ENCODE peak calls at places on chromosomes 1 and 21, in four cellular contexts. One of them, this sample, is unnamed.

GRCh38 chr1:67792756-67793475 is 40.4 kb downstream of the GNG12 start:
- DNase-seq in HepG2: no peak
- DNase-seq in K562: no peak
- DNase-seq in HCT116: no peak
- DNase-seq in this sample: no peak

GRCh38 chr21:15801352-15801863 is 71.6 kb downstream of the USP25 start:
- DNase-seq in K562: no peak
- DNase-seq in HepG2: no peak
- DNase-seq in HCT116: no peak
- DNase-seq in this sample: no peak

GRCh38 chr1:38004284-38005101 is 821 bp downstream of the FHL3 start:
- DNase-seq in HepG2: no peak
- DNase-seq in K562: no peak
- DNase-seq in HCT116: no peak
- DNase-seq in this sample: no peak

GRCh38 chr1:218348628-218349185 is 3.6 kb downstream of the TGFB2 start:
- DNase-seq in HepG2: no peak
- DNase-seq in K562: no peak
- DNase-seq in HCT116: no peak
- DNase-seq in this sample: no peak

GRCh38 chr1:29984107-29984506 is 739.3 kb downstream of the MATN1 start:
- DNase-seq in HCT116: no peak
- DNase-seq in HepG2: no peak
- DNase-seq in K562: no peak
- DNase-seq in this sample: no peak

GRCh38 chr1:239677362-239677761 is 291.0 kb downstream of the CHRM3 start:
- DNase-seq in HCT116: no peak
- DNase-seq in HepG2: no peak
- DNase-seq in K562: no peak
- DNase-seq in this sample: no peak

GRCh38 chr1:34859442-34860200 is at the start of gene SMIM12:
- DNase-seq in HCT116: peak; percentile 90
- DNase-seq in HepG2: peak; percentile 91
- DNase-seq in K562: peak; percentile 99
- DNase-seq in this sample: peak; percentile 84

GRCh38 chr1:207101720-207102119 is 2.3 kb upstream of the C4BPA start:
- DNase-seq in HCT116: no peak
- DNase-seq in HepG2: no peak
- DNase-seq in K562: no peak
- DNase-seq in this sample: no peak

GRCh38 chr1:169707917-169708604 is 3.4 kb downstream of the SELL start:
- DNase-seq in HepG2: no peak
- DNase-seq in K562: no peak
- DNase-seq in HCT116: no peak
- DNase-seq in this sample: no peak

GRCh38 chr1:173868266-173869107 is at the start of gene ZBTB37:
- DNase-seq in K562: peak; percentile 99
- DNase-seq in HCT116: peak; percentile 79
- DNase-seq in HepG2: peak; percentile 74
- DNase-seq in this sample: no peak

GRCh38 chr1:111672338-111672737 is 52.7 kb downstream of the RAP1A start:
- DNase-seq in HCT116: no peak
- DNase-seq in K562: no peak
- DNase-seq in HepG2: no peak
- DNase-seq in this sample: no peak

GRCh38 chr1:218034464-218034863 is 250.6 kb upstream of the RRP15 start:
- DNase-seq in HCT116: no peak
- DNase-seq in HepG2: no peak
- DNase-seq in K562: no peak
- DNase-seq in this sample: no peak

GRCh38 chr1:36594041-36594440 is 111.3 kb upstream of the CSF3R start:
- DNase-seq in HepG2: no peak
- DNase-seq in K562: no peak
- DNase-seq in HCT116: no peak
- DNase-seq in this sample: no peak

GRCh38 chr1:245337829-245338484 is 183.2 kb downstream of the KIF26B start:
- DNase-seq in HepG2: no peak
- DNase-seq in K562: peak; percentile 70
- DNase-seq in HCT116: no peak
- DNase-seq in this sample: no peak

GRCh38 chr1:65817891-65818290 is 25.2 kb downstream of the PDE4B start:
- DNase-seq in HepG2: no peak
- DNase-seq in HCT116: no peak
- DNase-seq in K562: no peak
- DNase-seq in this sample: no peak

GRCh38 chr1:162857850-162858249 is 3.1 kb downstream of the CCDC190 start:
- DNase-seq in K562: no peak
- DNase-seq in HepG2: no peak
- DNase-seq in HCT116: no peak
- DNase-seq in this sample: no peak

GRCh38 chr1:116096013-116096618 is 15.1 kb upstream of the MAB21L3 start:
- DNase-seq in K562: no peak
- DNase-seq in HepG2: peak; percentile 12
- DNase-seq in HCT116: no peak
- DNase-seq in this sample: no peak

GRCh38 chr1:109181085-109181806 is 32.5 kb upstream of the SARS1 start:
- DNase-seq in K562: peak; percentile 40
- DNase-seq in HCT116: no peak
- DNase-seq in HepG2: peak; percentile 96
- DNase-seq in this sample: no peak

GRCh38 chr1:201460783-201461182 is 8.2 kb downstream of the PHLDA3 start:
- DNase-seq in HepG2: no peak
- DNase-seq in K562: no peak
- DNase-seq in HCT116: no peak
- DNase-seq in this sample: no peak

GRCh38 chr1:222867316-222867715 is 52.5 kb downstream of the DISP1 start:
- DNase-seq in K562: no peak
- DNase-seq in HCT116: no peak
- DNase-seq in HepG2: no peak
- DNase-seq in this sample: no peak

GRCh38 chr1:59043796-59044195 is 253.1 kb upstream of the FGGY start:
- DNase-seq in K562: no peak
- DNase-seq in HCT116: no peak
- DNase-seq in HepG2: peak; percentile 66
- DNase-seq in this sample: no peak

GRCh38 chr1:19443321-19443720 is 42.0 kb downstream of the CAPZB start:
- DNase-seq in HCT116: no peak
- DNase-seq in HepG2: no peak
- DNase-seq in K562: no peak
- DNase-seq in this sample: no peak

GRCh38 chr1:25067852-25068251 is 137.8 kb upstream of the RUNX3 start:
- DNase-seq in HCT116: no peak
- DNase-seq in HepG2: no peak
- DNase-seq in K562: no peak
- DNase-seq in this sample: no peak

GRCh38 chr1:37255111-37255795 is 219.1 kb upstream of the ZC3H12A start:
- DNase-seq in HepG2: no peak
- DNase-seq in K562: peak; percentile 88
- DNase-seq in HCT116: no peak
- DNase-seq in this sample: no peak

GRCh38 chr21:33655591-33656221 is 13.4 kb downstream of the ITSN1 start:
- DNase-seq in K562: peak; percentile 49
- DNase-seq in HepG2: no peak
- DNase-seq in HCT116: peak; percentile 96
- DNase-seq in this sample: peak; percentile 91

GRCh38 chr1:24536391-24536840 is 19.5 kb upstream of the NCMAP start:
- DNase-seq in K562: no peak
- DNase-seq in HCT116: peak; percentile 43
- DNase-seq in HepG2: peak; percentile 35
- DNase-seq in this sample: no peak

GRCh38 chr1:174149216-174149615 is 10.1 kb upstream of the RABGAP1L start:
- DNase-seq in HepG2: no peak
- DNase-seq in HCT116: no peak
- DNase-seq in K562: no peak
- DNase-seq in this sample: no peak

GRCh38 chr1:111251570-111251969 is 24.1 kb downstream of the CHI3L2 start:
- DNase-seq in HepG2: no peak
- DNase-seq in HCT116: no peak
- DNase-seq in K562: no peak
- DNase-seq in this sample: no peak

GRCh38 chr1:40185951-40186864 is 25.0 kb downstream of the RLF start:
- DNase-seq in HepG2: no peak
- DNase-seq in K562: no peak
- DNase-seq in HCT116: no peak
- DNase-seq in this sample: no peak

GRCh38 chr1:181129771-181130606 is 41.5 kb downstream of the IER5 start:
- DNase-seq in HepG2: no peak
- DNase-seq in K562: peak; percentile 92
- DNase-seq in HCT116: no peak
- DNase-seq in this sample: no peak

GRCh38 chr1:209172286-209172685 is 411.2 kb upstream of the CAMK1G start:
- DNase-seq in HCT116: no peak
- DNase-seq in HepG2: no peak
- DNase-seq in K562: no peak
- DNase-seq in this sample: no peak

GRCh38 chr1:157784801-157785200 is 7.9 kb upstream of the FCRL2 start:
- DNase-seq in HepG2: no peak
- DNase-seq in K562: no peak
- DNase-seq in HCT116: no peak
- DNase-seq in this sample: no peak

GRCh38 chr1:229015791-229016190 is 255.1 kb upstream of the RAB4A start:
- DNase-seq in HCT116: no peak
- DNase-seq in HepG2: peak; percentile 41
- DNase-seq in K562: no peak
- DNase-seq in this sample: no peak

GRCh38 chr21:36718951-36719501 is 20.1 kb downstream of the SIM2 start:
- DNase-seq in K562: no peak
- DNase-seq in HCT116: peak; percentile 52
- DNase-seq in HepG2: peak; percentile 53
- DNase-seq in this sample: no peak
- TF ChIP-seq TCF7L2 in K562: no peak
- TF ChIP-seq TCF7L2 in HCT116: no peak
- TF ChIP-seq TCF7L2 in HepG2: no peak
- TF ChIP-seq TCF7L2 in this sample: no peak

GRCh38 chr21:18170221-18170620 is 74.4 kb upstream of the CHODL start:
- DNase-seq in HepG2: no peak
- DNase-seq in HCT116: no peak
- DNase-seq in K562: no peak
- DNase-seq in this sample: no peak
- H3K4me1 ChIP-seq in HepG2: no peaks in the 10 kb centered on the region
- H3K4me1 ChIP-seq in HCT116: no peaks in the 10 kb centered on the region
- H3K4me1 ChIP-seq in K562: no peaks in the 10 kb centered on the region
- H3K4me1 ChIP-seq in this sample: no peaks in the 10 kb centered on the region

DNA sequence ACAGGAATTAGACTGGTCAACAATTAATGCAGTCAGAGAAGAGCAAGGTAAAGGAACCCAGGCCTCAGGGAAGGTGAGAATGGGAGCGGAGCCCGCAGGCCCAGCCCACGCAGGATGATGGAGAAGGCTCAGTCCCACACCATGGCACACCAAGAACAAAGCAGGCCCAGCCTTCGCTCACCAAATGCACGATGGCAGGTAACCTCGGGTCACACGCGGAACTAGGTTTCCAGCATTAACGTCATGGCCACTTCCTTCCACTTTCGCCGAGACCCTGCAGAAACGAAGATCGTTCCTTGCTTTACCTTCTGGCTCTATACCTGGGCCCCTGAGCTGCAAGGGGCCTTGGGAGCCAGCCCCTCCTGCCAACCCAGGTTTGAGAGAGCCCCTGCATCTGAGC is 240.2 kb upstream of the C1orf174 start:
- DNase-seq in HCT116: no peak
- DNase-seq in HepG2: no peak
- DNase-seq in K562: no peak
- DNase-seq in this sample: no peak
- H3K9me3 ChIP-seq in HCT116: no peaks in the 10 kb centered on the region
- H3K9me3 ChIP-seq in HepG2: peaks cover 22% of the 10 kb centered on the region
- H3K9me3 ChIP-seq in K562: peaks cover 6% of the 10 kb centered on the region
- H3K9me3 ChIP-seq in this sample: no peaks in the 10 kb centered on the region

GRCh38 chr1:215071078-215071477 is 11.5 kb upstream of the KCNK2 start:
- DNase-seq in K562: no peak
- DNase-seq in HepG2: no peak
- DNase-seq in HCT116: no peak
- DNase-seq in this sample: no peak

GRCh38 chr1:215081566-215082531 is 688 bp upstream of the KCNK2 start:
- DNase-seq in HepG2: no peak
- DNase-seq in HCT116: no peak
- DNase-seq in K562: no peak
- DNase-seq in this sample: no peak

GRCh38 chr1:215079456-215079855 is 3.1 kb upstream of the KCNK2 start:
- DNase-seq in HepG2: no peak
- DNase-seq in K562: no peak
- DNase-seq in HCT116: no peak
- DNase-seq in this sample: no peak

GRCh38 chr1:215076312-215076711 is 6.2 kb upstream of the KCNK2 start:
- DNase-seq in HCT116: peak; percentile 34
- DNase-seq in HepG2: peak; percentile 34
- DNase-seq in K562: no peak
- DNase-seq in this sample: no peak
- TF ChIP-seq TCF7L2 in HCT116: no peak
- TF ChIP-seq TCF7L2 in HepG2: no peak
- TF ChIP-seq TCF7L2 in K562: no peak
- TF ChIP-seq TCF7L2 in this sample: no peak

GRCh38 chr21:35045539-35046222 is 3.4 kb downstream of the RUNX1 start:
- DNase-seq in HCT116: no peak
- DNase-seq in HepG2: no peak
- DNase-seq in K562: no peak
- DNase-seq in this sample: no peak

GRCh38 chr21:35041122-35041521 is 8.0 kb downstream of the RUNX1 start:
- DNase-seq in HepG2: no peak
- DNase-seq in HCT116: no peak
- DNase-seq in K562: no peak
- DNase-seq in this sample: no peak

GRCh38 chr21:35044770-35045538 is 4.1 kb downstream of the RUNX1 start:
- DNase-seq in K562: no peak
- DNase-seq in HCT116: no peak
- DNase-seq in HepG2: no peak
- DNase-seq in this sample: no peak

GRCh38 chr21:35044128-35044527 is 5.0 kb downstream of the RUNX1 start:
- DNase-seq in K562: no peak
- DNase-seq in HCT116: no peak
- DNase-seq in HepG2: no peak
- DNase-seq in this sample: no peak

DNA sequence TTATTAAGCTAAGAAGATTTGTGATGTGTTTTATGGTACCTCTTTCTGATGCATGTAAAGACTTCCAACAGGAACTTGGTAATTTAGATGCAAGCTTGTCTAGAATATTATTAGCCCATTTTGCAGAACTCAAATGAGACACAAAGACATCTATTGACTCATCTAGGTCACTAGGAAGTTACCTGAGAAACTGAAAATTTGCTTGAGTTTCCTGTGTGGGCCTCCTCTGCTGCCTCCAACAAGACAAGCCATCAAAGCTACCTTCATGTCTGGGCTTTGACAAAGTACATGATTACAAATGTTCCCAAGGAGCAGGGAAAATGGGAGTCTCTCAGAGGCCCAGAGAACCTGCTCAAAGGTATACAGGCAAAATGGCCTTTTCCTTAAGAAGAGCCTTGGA is 5.6 kb downstream of the RUNX1 start:
- DNase-seq in K562: no peak
- DNase-seq in HCT116: no peak
- DNase-seq in HepG2: no peak
- DNase-seq in this sample: no peak
- H3K4me1 ChIP-seq in K562: peaks cover 4% of the 10 kb centered on the region
- H3K4me1 ChIP-seq in HCT116: peaks cover 16% of the 10 kb centered on the region
- H3K4me1 ChIP-seq in HepG2: peaks cover 60% of the 10 kb centered on the region
- H3K4me1 ChIP-seq in this sample: peaks cover 2% of the 10 kb centered on the region

This sample was measured in Panc1.